ENCODE peak calls at places on chromosomes 4 and X, in five cellular contexts. O, P, H, Z and D are unnamed samples.
A peak's percentile ranks its signal among the peaks of the same experiment; 100 is the strongest.

GRCh38 chr4:71026086-71026485 is 32.6 kb downstream of the DCK start:
- DNase-seq in O (peak; percentile 18), P (no peak), H (peak; percentile 88), Z (no peak), D (peak; percentile 89)

GRCh38 chr4:151325320-151326246 is at the start of gene SH3D19:
- DNase-seq in O (peak; percentile 45), P (no peak), H (peak; percentile 74), Z (no peak), D (peak; percentile 44)

GRCh38 chr4:120842046-120842445 is 80.5 kb downstream of the PRDM5 start:
- DNase-seq in O (no peak), P (no peak), H (no peak), Z (no peak), D (peak; percentile 80)

GRCh38 chr4:184310171-184310567 is 92.5 kb upstream of the ENPP6 start:
- DNase-seq in O (no peak), P (peak; percentile 46), H (peak; percentile 43), Z (peak; percentile 39), D (no peak)

GRCh38 chr4:120724656-120725055 is 197.9 kb downstream of the PRDM5 start:
- DNase-seq in O (no peak), P (no peak), H (no peak), Z (no peak), D (no peak)

GRCh38 chr4:120611092-120611491 is 311.4 kb downstream of the PRDM5 start:
- DNase-seq in O (no peak), P (no peak), H (no peak), Z (no peak), D (no peak)

GRCh38 chr4:87141428-87141827 is 79.0 kb downstream of the KLHL8 start:
- DNase-seq in O (no peak), P (no peak), H (peak; percentile 25), Z (no peak), D (no peak)

GRCh38 chr4:78552398-78553396 is 1.1 kb downstream of the ANXA3 start:
- DNase-seq in O (no peak), P (no peak), H (peak; percentile 49), Z (no peak), D (peak; percentile 48)

GRCh38 chrX:39065051-39065871 is 264.0 kb downstream of the MID1IP1 start:
- DNase-seq in O (peak; percentile 22), P (no peak), H (no peak), Z (no peak), D (no peak)

GRCh38 chr4:122012735-122013134 is 60.9 kb upstream of the TRPC3 start:
- DNase-seq in O (no peak), P (no peak), H (peak; percentile 4), Z (no peak), D (peak; percentile 82)

GRCh38 chr4:185729300-185729912 is 82.6 kb downstream of the SORBS2 start:
- DNase-seq in O (no peak), P (no peak), H (peak; percentile 29), Z (no peak), D (peak; percentile 56)

GRCh38 chr4:53620956-53621355 is 29.7 kb upstream of the LNX1 start:
- DNase-seq in O (no peak), P (no peak), H (no peak), Z (no peak), D (no peak)

GRCh38 chrX:148823986-148824385 is 323.6 kb downstream of the AFF2 start:
- DNase-seq in O (no peak), P (no peak), H (no peak), Z (no peak), D (no peak)

GRCh38 chr4:80171251-80171650 is 26.1 kb upstream of the PRDM8 start:
- DNase-seq in O (no peak), P (no peak), H (no peak), Z (peak; percentile 28), D (peak; percentile 57)

GRCh38 chrX:57583477-57583876 is 8.3 kb upstream of the ZXDB start:
- DNase-seq in O (no peak), P (no peak), H (no peak), Z (no peak), D (peak; percentile 13)

GRCh38 chr4:183100827-183101226 is 1.8 kb downstream of the WWC2 start:
- DNase-seq in O (no peak), P (no peak), H (peak; percentile 9), Z (no peak), D (no peak)

GRCh38 chr4:137384476-137384875 is 147.8 kb downstream of the PCDH18 start:
- DNase-seq in O (no peak), P (no peak), H (no peak), Z (no peak), D (no peak)

GRCh38 chr4:186475202-186475601 is 80.2 kb downstream of the MTNR1A start:
- DNase-seq in O (no peak), P (no peak), H (no peak), Z (no peak), D (no peak)

GRCh38 chrX:136762820-136763452 is 17.8 kb downstream of the ARHGEF6 start:
- DNase-seq in O (no peak), P (no peak), H (no peak), Z (no peak), D (no peak)

GRCh38 chr4:98688416-98689290 is 30.2 kb upstream of the TSPAN5 start:
- DNase-seq in O (no peak), P (no peak), H (peak; percentile 91), Z (peak; percentile 30), D (peak; percentile 78)

GRCh38 chrX:11663875-11664210 is 1.9 kb downstream of the ARHGAP6 start:
- DNase-seq in O (no peak), P (no peak), H (no peak), Z (no peak), D (no peak)

GRCh38 chrX:1105671-1106419 is 106.6 kb downstream of the CRLF2 start:
- DNase-seq in O (no peak), P (no peak), H (no peak), Z (no peak), D (no peak)

GRCh38 chr4:96649536-96649935 is 809.6 kb downstream of the PDHA2 start:
- DNase-seq in O (no peak), P (no peak), H (no peak), Z (no peak), D (peak; percentile 82)